ENCODE peak calls at places on chromosomes 13 and 19, in eight cellular contexts. A, H, U, E, D, V, Z and T are unnamed samples.
A peak's percentile ranks its signal among the peaks of the same experiment; 100 is the strongest.

GRCh38 chr13:79245937-79246574 is 160.0 kb downstream of the RBM26 start:
- DNase-seq in V (no peak), U (no peak), D (no peak), H (no peak), A (no peak), E (no peak), Z (no peak), T (no peak)

GRCh38 chr13:112331675-112332074 is 44.5 kb upstream of the SPACA7 start:
- DNase-seq in H (no peak), A (no peak), Z (no peak), E (peak; percentile 77), U (no peak), D (no peak), V (no peak), T (no peak)

GRCh38 chr19:16062789-16063188 is 13.5 kb upstream of the TPM4 start:
- DNase-seq in Z (peak; percentile 78), U (peak; percentile 58), D (peak; percentile 71), E (no peak), H (peak; percentile 67), A (peak; percentile 46), V (peak; percentile 57), T (no peak)

GRCh38 chr19:2507109-2507508 is 31.2 kb downstream of the GADD45B start:
- DNase-seq in H (peak; percentile 59), D (no peak), A (no peak), Z (peak; percentile 61), U (peak; percentile 73), V (peak; percentile 36), E (no peak), T (peak; percentile 77)

GRCh38 chr13:75416327-75417005 is 65.5 kb downstream of the TBC1D4 start:
- DNase-seq in E (no peak), D (no peak), A (no peak), Z (no peak), H (no peak), V (no peak), U (no peak), T (no peak)

GRCh38 chr19:8302734-8303133 is 5.4 kb downstream of the CD320 start:
- DNase-seq in H (peak; percentile 6), D (no peak), V (no peak), Z (no peak), A (no peak), U (no peak), E (no peak), T (no peak)

GRCh38 chr13:77565635-77566034 is 30.1 kb downstream of the SCEL start:
- DNase-seq in U (peak; percentile 33), V (no peak), Z (no peak), D (no peak), E (peak; percentile 3), A (no peak), H (no peak), T (peak; percentile 5)

GRCh38 chr13:41458939-41459753 is 1.8 kb downstream of the RGCC start:
- DNase-seq in D (no peak), V (peak; percentile 67), Z (peak; percentile 65), E (no peak), H (peak; percentile 67), U (peak; percentile 37), A (peak; percentile 44), T (no peak)

GRCh38 chr13:95540848-95541247 is 11.7 kb upstream of the CLDN10 start:
- DNase-seq in D (no peak), V (no peak), H (peak; percentile 39), A (no peak), Z (no peak), E (no peak), U (no peak), T (no peak)

GRCh38 chr13:78185700-78186099 is 267.1 kb upstream of the EDNRB start:
- DNase-seq in Z (no peak), U (no peak), A (no peak), D (no peak), E (no peak), V (no peak), H (no peak), T (no peak)

GRCh38 chr13:31697290-31697689 is 42.0 kb upstream of the RXFP2 start:
- DNase-seq in A (no peak), H (no peak), Z (no peak), D (no peak), U (no peak), V (no peak), E (no peak), T (no peak)

GRCh38 chr13:108700421-108701170 is 71.2 kb downstream of the MYO16 start:
- DNase-seq in A (no peak), U (peak; percentile 11), D (no peak), H (no peak), E (no peak), V (no peak), Z (no peak), T (no peak)

GRCh38 chr19:17725422-17726078 is 6.3 kb downstream of the MAP1S start:
- DNase-seq in V (no peak), E (no peak), D (no peak), A (no peak), H (no peak), U (no peak), Z (no peak), T (no peak)

GRCh38 chr13:20547479-20547908 is 19.5 kb upstream of the IFT88 start:
- DNase-seq in V (no peak), U (peak; percentile 68), E (no peak), Z (peak; percentile 69), A (no peak), H (no peak), D (no peak), T (no peak)

GRCh38 chr13:24039621-24040475 is 120.7 kb upstream of the SPATA13 start:
- DNase-seq in U (no peak), H (no peak), A (no peak), Z (no peak), V (no peak), D (no peak), E (no peak), T (no peak)

GRCh38 chr13:50425772-50426171 is 410.5 kb downstream of the KCNRG start:
- DNase-seq in H (no peak), Z (no peak), A (no peak), E (no peak), D (no peak), U (no peak), V (no peak), T (no peak)

DNA sequence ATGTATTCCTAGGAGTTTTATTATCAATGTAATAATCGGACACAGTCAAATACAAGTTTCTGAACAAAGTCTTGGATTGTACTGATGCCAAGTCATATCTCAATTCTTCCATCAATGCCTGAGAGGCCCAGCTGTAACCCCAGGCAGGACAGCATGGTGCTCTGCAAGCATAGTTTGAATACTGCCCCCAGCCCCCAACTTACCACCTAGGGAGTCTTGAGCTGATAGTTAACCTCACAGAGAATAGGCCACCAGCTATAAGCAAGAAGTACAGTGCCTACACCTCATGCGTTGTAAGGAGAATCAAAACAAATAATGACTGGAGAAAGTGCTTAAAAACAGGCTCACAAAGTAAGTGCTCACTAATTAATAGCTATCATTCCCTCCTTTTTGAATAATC is 2.7 kb downstream of the PROSER1 start:
- DNase-seq in V (no peak), E (no peak), A (no peak), D (no peak), U (no peak), Z (no peak), H (no peak), T (no peak)
- H3K4me3 ChIP-seq in V (peak overlapping the region; percentile 90), E (no peak overlapping the region), A (peak overlapping the region; percentile 83), D (no peak overlapping the region), U (peak overlapping the region; percentile 96), Z (no peak overlapping the region), H (peak overlapping the region; percentile 83), T (peak overlapping the region; percentile 89)

DNA sequence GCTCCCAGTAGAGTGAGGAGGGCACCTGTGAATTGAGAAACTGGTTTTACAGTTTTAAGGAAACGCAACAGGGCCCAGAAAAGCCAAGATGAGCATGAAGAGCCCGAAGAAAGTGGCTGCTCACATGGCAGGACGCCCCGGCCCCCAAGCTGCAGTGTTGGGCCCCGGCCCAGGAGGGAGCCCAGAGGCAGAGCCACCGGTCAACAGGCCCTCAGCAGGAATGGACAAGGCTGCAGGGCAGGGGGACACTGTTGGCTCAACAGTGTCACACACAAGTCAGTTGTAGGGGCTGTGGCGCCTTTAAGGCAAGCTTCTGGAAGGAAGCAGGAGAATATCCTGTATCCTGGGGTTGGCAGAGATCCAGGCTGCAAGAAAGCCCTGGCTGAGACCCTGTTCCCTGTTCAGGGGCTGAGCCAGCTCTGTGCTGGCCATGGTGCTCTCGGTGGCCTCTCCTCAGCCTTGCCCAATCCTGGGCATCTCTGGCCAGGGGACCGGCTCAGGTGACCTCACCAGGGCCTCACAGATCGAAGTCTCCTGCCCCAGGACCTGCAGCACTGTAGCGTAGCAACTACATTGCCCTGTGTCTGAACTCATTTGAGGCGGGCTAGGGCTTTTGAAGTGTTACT is 28.0 kb downstream of the UPF1 start:
- DNase-seq in D (no peak), V (no peak), H (no peak), E (no peak), Z (no peak), A (peak; percentile 67), U (no peak), T (no peak)
- H3K27ac ChIP-seq in D (no peak overlapping the region), V (no peak overlapping the region), H (no peak overlapping the region), E (no peak overlapping the region), Z (no peak overlapping the region), A (peak overlapping the region; percentile 30), U (no peak overlapping the region), T (no peak overlapping the region)

GRCh38 chr13:100403675-100404074 is 184.9 kb downstream of the GGACT start:
- DNase-seq in A (no peak), E (no peak), U (no peak), V (no peak), D (no peak), H (no peak), Z (no peak), T (no peak)
- H3K27me3 ChIP-seq in A (no peaks in the 10 kb centered on the region), E (no peaks in the 10 kb centered on the region), U (no peaks in the 10 kb centered on the region), V (no peaks in the 10 kb centered on the region), D (no peaks in the 10 kb centered on the region), H (no peaks in the 10 kb centered on the region), Z (no peaks in the 10 kb centered on the region), T (no peaks in the 10 kb centered on the region)

DNA sequence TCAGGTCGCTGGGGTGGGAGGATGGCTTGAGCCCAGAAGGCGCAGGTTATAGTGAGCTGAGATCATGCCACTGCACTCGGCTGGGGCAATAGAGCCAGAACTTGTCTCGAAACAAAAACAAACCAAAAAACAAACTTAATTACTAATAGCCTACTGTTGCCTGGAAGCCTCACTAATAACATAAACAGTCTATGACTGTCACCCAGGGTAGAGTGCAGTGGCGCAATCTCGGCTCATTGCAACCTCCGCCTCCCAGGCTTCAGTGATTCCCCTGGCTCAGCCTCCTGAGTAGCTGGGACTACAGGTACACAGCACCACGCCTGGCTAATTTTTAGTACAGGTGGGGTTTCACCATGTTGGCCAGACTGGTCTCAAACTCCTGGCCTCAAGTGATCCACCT is 18.0 kb downstream of the CATSPERD start:
- DNase-seq in V (no peak), A (no peak), Z (no peak), U (no peak), D (no peak), E (no peak), H (no peak), T (no peak)
- H3K4me3 ChIP-seq in V (no peak overlapping the region), A (no peak overlapping the region), Z (no peak overlapping the region), U (no peak overlapping the region), D (no peak overlapping the region), E (no peak overlapping the region), H (no peak overlapping the region), T (no peak overlapping the region)